ENCODE peak calls at places on chromosome 18, in four cellular contexts. H is stimulated activated CD8-positive, alpha-beta memory T cell treated with anti-CD3 and anti-CD28 coated beads, Interleukin-4, amount 100 ng/mL, for 1 hour; E is RWPE1; F is uterus. X is an unnamed sample.

GRCh38 chr18:48735070-48735676 is 196.3 kb downstream of the CTIF start:
- DNase-seq in H (no peak), E (peak), F (no peak), X (no peak)

GRCh38 chr18:77049938-77050337 is 82.6 kb downstream of the MBP start:
- DNase-seq in H (no peak), E (no peak), F (no peak), X (no peak)

GRCh38 chr18:63101811-63102210 is 217.8 kb downstream of the BCL2 start:
- DNase-seq in H (no peak), E (no peak), F (no peak), X (no peak)

GRCh38 chr18:35521133-35521532 is 23.4 kb upstream of the INO80C start:
- DNase-seq in H (no peak), E (no peak), F (no peak), X (no peak)

GRCh38 chr18:61901334-61901986 is 8.7 kb upstream of the RNF152 start:
- DNase-seq in H (no peak), E (peak), F (peak), X (no peak)

GRCh38 chr18:75074196-75075015 is 134.5 kb downstream of the PTGR3 start:
- DNase-seq in H (no peak), E (no peak), F (no peak), X (no peak)

GRCh38 chr18:78670778-78671405 is 308.7 kb upstream of the SALL3 start:
- DNase-seq in H (no peak), E (no peak), F (no peak), X (no peak)

GRCh38 chr18:62729487-62730386 is 14.4 kb downstream of the PHLPP1 start:
- DNase-seq in H (no peak), E (no peak), F (no peak), X (no peak)

GRCh38 chr18:31436825-31437224 is 10.7 kb upstream of the DSG3 start:
- DNase-seq in H (no peak), E (no peak), F (no peak), X (no peak)

GRCh38 chr18:21111351-21112139 is at the start of gene ROCK1:
- DNase-seq in H (peak), E (peak), F (peak), X (peak)

GRCh38 chr18:68267583-68267982 is 447.3 kb downstream of the TMX3 start:
- DNase-seq in H (no peak), E (peak), F (no peak), X (no peak)

GRCh38 chr18:59917422-59917821 is 17.6 kb downstream of the PMAIP1 start:
- DNase-seq in H (no peak), E (peak), F (no peak), X (no peak)

GRCh38 chr18:9595197-9595596 is 19.2 kb downstream of the PPP4R1 start:
- DNase-seq in H (no peak), E (no peak), F (no peak), X (no peak)

GRCh38 chr18:76425299-76426101 is 69.5 kb downstream of the ZNF516 start:
- DNase-seq in H (no peak), E (no peak), F (no peak), X (peak)

GRCh38 chr18:10365021-10365420 is 89.4 kb upstream of the APCDD1 start:
- DNase-seq in H (no peak), E (no peak), F (no peak), X (no peak)

GRCh38 chr18:26458526-26459232 is 89.7 kb downstream of the KCTD1 start:
- DNase-seq in H (no peak), E (no peak), F (no peak), X (no peak)

GRCh38 chr18:48293954-48294893 is 115.0 kb downstream of the ZBTB7C start:
- DNase-seq in H (no peak), E (no peak), F (no peak), X (peak)

GRCh38 chr18:44866103-44866502 is 185.4 kb downstream of the SETBP1 start:
- DNase-seq in H (no peak), E (no peak), F (no peak), X (no peak)

GRCh38 chr18:31741096-31741735 is 19.5 kb downstream of the SLC25A52 start:
- DNase-seq in H (peak), E (no peak), F (no peak), X (no peak)